ENCODE peak calls at places on chromosomes 16 and 17, in nine cellular contexts. N is AG10803; B is tibial artery; L is ovary; S is cardiac muscle cell; O is right cardiac atrium; W is adrenal gland; D is foreskin fibroblast; P is CD4-positive, CD25-positive, alpha-beta regulatory T cell. K is an unnamed sample.

GRCh38 chr16:8863594-8864424 is 5.0 kb downstream of the CARHSP1 start:
- DNase-seq in N (no peak), B (no peak), L (no peak), S (peak), O (peak), W (peak), D (no peak), P (no peak), K (no peak)

GRCh38 chr17:42142371-42142896 is 12.4 kb downstream of the RAB5C start:
- DNase-seq in N (peak), B (no peak), L (no peak), S (peak), O (no peak), W (no peak), D (peak), P (no peak), K (peak)

GRCh38 chr17:3891626-3892094 is 1.2 kb downstream of the CAMKK1 start:
- DNase-seq in N (no peak), B (no peak), L (no peak), S (no peak), O (no peak), W (no peak), D (no peak), P (no peak), K (no peak)

GRCh38 chr16:88533381-88533831 is 36.8 kb upstream of the ZC3H18 start:
- DNase-seq in N (peak), B (no peak), L (peak), S (no peak), O (peak), W (no peak), D (peak), P (no peak), K (peak)

GRCh38 chr17:29619251-29619650 is 3.5 kb downstream of the CORO6 start:
- DNase-seq in N (peak), B (peak), L (no peak), S (peak), O (peak), W (no peak), D (no peak), P (no peak), K (no peak)

GRCh38 chr16:31487720-31488629 is 5.1 kb downstream of the SLC5A2 start:
- DNase-seq in N (no peak), B (no peak), L (no peak), S (peak), O (peak), W (peak), D (no peak), P (peak), K (no peak)

GRCh38 chr16:27323781-27324561 is 10.2 kb downstream of the IL4R start:
- DNase-seq in N (no peak), B (peak), L (no peak), S (peak), O (no peak), W (no peak), D (no peak), P (no peak), K (no peak)

GRCh38 chr16:24189941-24190340 is 66.2 kb upstream of the CACNG3 start:
- DNase-seq in N (no peak), B (no peak), L (no peak), S (no peak), O (no peak), W (no peak), D (no peak), P (peak), K (no peak)

GRCh38 chr16:78926723-78927200 is 673.8 kb downstream of the MAF start:
- DNase-seq in N (no peak), B (no peak), L (no peak), S (no peak), O (no peak), W (no peak), D (no peak), P (no peak), K (no peak)

GRCh38 chr17:44001461-44001920 is 2.9 kb upstream of the NAGS start:
- DNase-seq in N (no peak), B (no peak), L (no peak), S (no peak), O (no peak), W (no peak), D (no peak), P (no peak), K (no peak)

GRCh38 chr17:81221842-81222619 is 734 bp downstream of the CEP131 start:
- DNase-seq in N (no peak), B (no peak), L (no peak), S (no peak), O (peak), W (no peak), D (no peak), P (no peak), K (no peak)

GRCh38 chr16:15899538-15900100 is 11.2 kb upstream of the CEP20 start:
- DNase-seq in N (peak), B (no peak), L (peak), S (no peak), O (no peak), W (peak), D (peak), P (peak), K (peak)

GRCh38 chr17:35372846-35373531 is 432 bp downstream of the SLFN11 start:
- DNase-seq in N (no peak), B (no peak), L (peak), S (no peak), O (peak), W (no peak), D (no peak), P (peak), K (no peak)

GRCh38 chr17:40284085-40284713 is 3.5 kb upstream of the CDC6 start:
- DNase-seq in N (peak), B (no peak), L (no peak), S (no peak), O (no peak), W (no peak), D (peak), P (no peak), K (no peak)

GRCh38 chr16:86396318-86396882 is 113.9 kb upstream of the FOXF1 start:
- DNase-seq in N (peak), B (no peak), L (no peak), S (no peak), O (no peak), W (no peak), D (peak), P (no peak), K (no peak)

GRCh38 chr16:75206749-75207451 is at the start of gene CTRB2:
- DNase-seq in N (no peak), B (no peak), L (no peak), S (no peak), O (peak), W (no peak), D (no peak), P (no peak), K (no peak)

GRCh38 chr16:5502467-5502869 is 404.9 kb upstream of the EEF2KMT start:
- DNase-seq in N (no peak), B (no peak), L (no peak), S (peak), O (no peak), W (peak), D (no peak), P (no peak), K (no peak)

GRCh38 chr17:38455288-38455915 is 27.1 kb downstream of the ARHGAP23 start:
- DNase-seq in N (no peak), B (no peak), L (no peak), S (peak), O (no peak), W (no peak), D (no peak), P (no peak), K (no peak)
- H3K4me3 ChIP-seq in N (peak), B (peak), L (no peak), S (no peak), O (no peak), W (no peak), D (peak), P (no peak), K (peak)

GRCh38 chr16:1532771-1533170 is 695 bp upstream of the TMEM204 start:
- DNase-seq in N (no peak), B (no peak), L (no peak), S (no peak), O (no peak), W (no peak), D (no peak), P (no peak), K (no peak)

GRCh38 chr16:1531638-1531910 is 1.9 kb upstream of the TMEM204 start:
- DNase-seq in N (no peak), B (no peak), L (no peak), S (no peak), O (peak), W (no peak), D (no peak), P (no peak), K (no peak)

GRCh38 chr16:1534021-1535020 is 855 bp downstream of the TMEM204 start:
- DNase-seq in N (peak), B (no peak), L (peak), S (no peak), O (peak), W (no peak), D (no peak), P (peak), K (no peak)

GRCh38 chr16:1532081-1532760 is 1.2 kb upstream of the TMEM204 start:
- DNase-seq in N (peak), B (peak), L (peak), S (no peak), O (peak), W (peak), D (peak), P (no peak), K (no peak)

GRCh38 chr16:1533443-1533951 is at the start of gene TMEM204:
- DNase-seq in N (peak), B (peak), L (peak), S (no peak), O (peak), W (peak), D (peak), P (peak), K (peak)
- H3K4me3 ChIP-seq in N (peak), B (peak), L (peak), S (no peak), O (peak), W (no peak), D (peak), P (peak), K (peak)

GRCh38 chr17:50471009-50471905 is 2.6 kb upstream of the CHAD start:
- DNase-seq in N (no peak), B (no peak), L (no peak), S (no peak), O (peak), W (no peak), D (no peak), P (no peak), K (no peak)

GRCh38 chr17:50470451-50470850 is 1.8 kb upstream of the CHAD start:
- DNase-seq in N (no peak), B (no peak), L (no peak), S (no peak), O (peak), W (peak), D (no peak), P (no peak), K (no peak)

GRCh38 chr17:50469005-50469605 is 425 bp upstream of the CHAD start:
- DNase-seq in N (no peak), B (no peak), L (no peak), S (no peak), O (peak), W (no peak), D (no peak), P (no peak), K (no peak)

GRCh38 chr17:50468120-50469004 is at the start of gene CHAD:
- DNase-seq in N (no peak), B (no peak), L (no peak), S (no peak), O (peak), W (no peak), D (no peak), P (no peak), K (no peak)

DNA sequence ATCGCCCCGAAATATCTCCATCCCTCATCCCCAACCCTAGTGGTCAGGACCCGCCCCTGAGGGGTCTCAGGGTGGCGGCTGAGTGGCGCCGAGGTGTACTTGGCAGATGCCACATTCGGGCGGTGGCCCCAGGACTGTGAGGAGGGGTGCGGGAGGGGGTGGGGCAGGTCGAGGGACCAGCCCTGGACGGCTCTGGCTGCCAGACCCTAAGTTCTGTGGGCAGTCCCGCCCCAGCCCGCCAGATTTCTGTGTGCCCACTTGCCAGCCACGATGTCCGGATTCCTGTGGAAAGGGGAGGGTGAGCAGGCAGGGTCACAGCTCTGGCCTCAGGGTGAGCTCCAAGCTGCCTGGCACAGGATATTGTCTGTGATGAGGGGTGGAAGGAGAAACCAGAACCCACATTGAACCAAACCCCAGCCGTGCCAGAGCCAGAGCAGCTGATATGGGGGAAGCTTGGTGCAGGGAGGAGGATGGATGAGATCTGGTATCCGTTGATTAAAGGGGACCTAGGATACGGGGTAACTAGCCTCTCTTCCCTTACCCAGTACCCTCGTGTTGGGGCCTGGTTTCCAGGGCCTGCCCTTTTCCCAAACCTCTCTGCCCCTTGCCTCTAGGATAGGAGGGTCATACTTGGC is 1.1 kb upstream of the CHAD start:
- DNase-seq in N (no peak), B (no peak), L (no peak), S (no peak), O (peak), W (no peak), D (no peak), P (no peak), K (no peak)
- H3K4me3 ChIP-seq in N (no peak), B (no peak), L (no peak), S (no peak), O (no peak), W (no peak), D (no peak), P (no peak), K (no peak)

DNA sequence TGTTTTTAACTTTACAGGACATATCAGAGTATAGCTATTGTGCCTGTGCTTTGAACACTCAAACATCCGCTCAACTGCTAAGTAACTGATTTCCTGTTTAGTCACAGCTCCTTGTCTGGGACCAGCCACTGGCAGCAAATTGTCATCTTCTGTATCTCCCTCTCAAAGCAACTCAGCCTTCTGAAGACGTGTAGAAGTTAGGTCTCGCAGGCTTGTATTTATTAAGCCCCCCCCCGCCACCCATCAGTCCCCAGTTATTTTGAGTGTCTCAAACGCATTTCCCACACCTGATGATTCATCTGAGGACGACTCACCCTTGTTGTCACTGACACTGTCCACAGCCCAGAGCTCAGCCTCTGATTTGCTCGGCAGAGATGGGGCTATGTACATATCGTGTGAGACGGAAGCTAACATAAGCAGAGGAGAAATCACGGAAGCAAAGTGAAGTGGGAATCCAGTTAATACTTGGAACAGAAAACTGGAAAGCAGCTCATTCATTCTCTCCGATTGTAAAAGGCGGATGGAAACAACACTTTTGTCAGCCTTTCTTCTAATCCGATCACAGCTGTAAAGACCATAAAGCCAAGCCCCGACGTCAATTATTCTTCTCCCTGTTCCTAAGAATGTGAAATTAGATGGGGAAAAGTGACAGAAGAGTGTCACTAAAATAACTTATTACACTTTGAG is 64.1 kb downstream of the PITPNC1 start:
- DNase-seq in N (peak), B (no peak), L (no peak), S (no peak), O (no peak), W (peak), D (peak), P (peak), K (peak)
- H3K4me3 ChIP-seq in N (peak), B (no peak), L (no peak), S (no peak), O (peak), W (no peak), D (no peak), P (peak), K (peak)

DNA sequence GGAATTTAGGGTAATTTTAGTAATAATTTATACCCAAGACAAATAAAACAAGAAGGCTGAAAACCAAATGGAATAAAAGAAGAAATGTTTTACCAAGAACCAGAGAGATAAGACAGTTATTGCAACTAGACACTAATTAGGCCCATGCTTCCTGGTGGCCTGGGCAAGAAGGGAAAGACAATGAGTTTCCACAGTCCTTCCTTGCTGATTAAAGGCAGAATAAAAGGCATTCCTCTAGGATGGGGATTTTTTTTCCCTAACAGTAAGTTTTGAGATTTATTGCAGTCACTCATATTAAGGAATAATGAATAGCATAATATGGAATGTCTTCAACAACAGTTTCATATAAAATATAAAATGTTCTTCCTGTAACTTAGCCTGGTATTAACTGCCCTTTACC is 41.5 kb downstream of the TOM1L2 start:
- DNase-seq in N (no peak), B (no peak), L (no peak), S (no peak), O (no peak), W (no peak), D (no peak), P (no peak), K (no peak)
- H3K4me3 ChIP-seq in N (no peak), B (no peak), L (no peak), S (no peak), O (no peak), W (no peak), D (no peak), P (no peak), K (no peak)

GRCh38 chr17:64118452-64118979 is 11.4 kb downstream of the ERN1 start:
- DNase-seq in N (no peak), B (no peak), L (peak), S (peak), O (peak), W (peak), D (peak), P (no peak), K (no peak)
- H3K4me3 ChIP-seq in N (no peak), B (peak), L (no peak), S (no peak), O (no peak), W (no peak), D (no peak), P (no peak), K (no peak)

GRCh38 chr16:67405336-67405735 is 10.9 kb downstream of the ZDHHC1 start:
- DNase-seq in N (no peak), B (no peak), L (no peak), S (no peak), O (no peak), W (no peak), D (no peak), P (no peak), K (no peak)

GRCh38 chr16:67407788-67408452 is 8.4 kb downstream of the ZDHHC1 start:
- DNase-seq in N (no peak), B (no peak), L (no peak), S (no peak), O (no peak), W (no peak), D (no peak), P (no peak), K (no peak)

GRCh38 chr16:67406111-67406593 is 10.1 kb downstream of the ZDHHC1 start:
- DNase-seq in N (peak), B (no peak), L (no peak), S (no peak), O (peak), W (no peak), D (no peak), P (no peak), K (no peak)

GRCh38 chr16:67407176-67407787 is 9.0 kb downstream of the ZDHHC1 start:
- DNase-seq in N (peak), B (no peak), L (no peak), S (no peak), O (no peak), W (no peak), D (peak), P (no peak), K (no peak)

GRCh38 chr16:67406628-67407027 is 9.6 kb downstream of the ZDHHC1 start:
- DNase-seq in N (peak), B (no peak), L (no peak), S (no peak), O (no peak), W (no peak), D (peak), P (no peak), K (peak)
- H3K4me3 ChIP-seq in N (no peak), B (no peak), L (no peak), S (no peak), O (no peak), W (no peak), D (peak), P (no peak), K (no peak)